ENCODE peak calls at places on chromosomes 11 and 22, in ten cellular contexts. L, W, B, U, R, D, N, P, M and K are unnamed samples.

GRCh38 chr22:38186429-38186828 is 4.8 kb upstream of the PLA2G6 start:
- DNase-seq in L (no peak), W (no peak), B (no peak), U (no peak), R (peak; percentile 21), D (no peak), N (no peak), P (no peak), M (no peak), K (no peak)

GRCh38 chr11:121244861-121245260 is 47.7 kb upstream of the SC5D start:
- DNase-seq in L (no peak), W (no peak), B (no peak), U (no peak), R (no peak), D (no peak), N (no peak), P (no peak), M (no peak), K (no peak)

GRCh38 chr22:43845981-43846380 is 16.3 kb downstream of the SULT4A1 start:
- DNase-seq in L (no peak), W (no peak), B (no peak), U (no peak), R (no peak), D (no peak), N (no peak), P (no peak), M (no peak), K (no peak)

GRCh38 chr11:93906486-93906885 is 56.1 kb upstream of the VSTM5 start:
- DNase-seq in L (no peak), W (no peak), B (no peak), U (no peak), R (no peak), D (no peak), N (no peak), P (no peak), M (no peak), K (no peak)

GRCh38 chr11:74278721-74279148 is 32.7 kb downstream of the P4HA3 start:
- DNase-seq in L (no peak), W (no peak), B (peak; percentile 98), U (peak; percentile 19), R (no peak), D (no peak), N (no peak), P (no peak), M (no peak), K (peak; percentile 30)

GRCh38 chr22:35398574-35398973 is 1.4 kb upstream of the MCM5 start:
- DNase-seq in L (no peak), W (no peak), B (no peak), U (no peak), R (no peak), D (no peak), N (no peak), P (no peak), M (no peak), K (no peak)

GRCh38 chr11:64848779-64849599 is 4.5 kb upstream of the CDC42BPG start:
- DNase-seq in L (no peak), W (no peak), B (no peak), U (peak; percentile 27), R (peak; percentile 49), D (no peak), N (no peak), P (no peak), M (no peak), K (no peak)

GRCh38 chr22:40512426-40513136 is 123.9 kb downstream of the MRTFA start:
- DNase-seq in L (no peak), W (no peak), B (peak; percentile 93), U (peak; percentile 22), R (no peak), D (no peak), N (no peak), P (no peak), M (no peak), K (no peak)

GRCh38 chr22:38422615-38423511 is 32.1 kb downstream of the KCNJ4 start:
- DNase-seq in L (no peak), W (no peak), B (no peak), U (peak; percentile 55), R (no peak), D (no peak), N (no peak), P (peak; percentile 33), M (no peak), K (no peak)

GRCh38 chr11:36985562-36985961 is 387.5 kb upstream of the RAG2 start:
- DNase-seq in L (no peak), W (no peak), B (no peak), U (no peak), R (no peak), D (no peak), N (no peak), P (no peak), M (no peak), K (no peak)

GRCh38 chr11:73931039-73931645 is 19.7 kb upstream of the DNAJB13 start:
- DNase-seq in L (no peak), W (no peak), B (peak; percentile 54), U (peak; percentile 38), R (peak; percentile 21), D (peak; percentile 37), N (peak; percentile 69), P (peak; percentile 75), M (no peak), K (no peak)

GRCh38 chr11:72695354-72695753 is 21.1 kb upstream of the PDE2A start:
- DNase-seq in L (no peak), W (no peak), B (no peak), U (no peak), R (no peak), D (no peak), N (no peak), P (no peak), M (no peak), K (no peak)

GRCh38 chr11:102494216-102494615 is 36.3 kb downstream of the MMP7 start:
- DNase-seq in L (no peak), W (no peak), B (no peak), U (peak; percentile 76), R (no peak), D (no peak), N (no peak), P (peak; percentile 26), M (no peak), K (no peak)

GRCh38 chr11:59602432-59602831 is 13.1 kb downstream of the OSBP start:
- DNase-seq in L (no peak), W (no peak), B (no peak), U (no peak), R (no peak), D (no peak), N (no peak), P (no peak), M (no peak), K (no peak)

GRCh38 chr22:37843746-37844089 is 416 bp downstream of the ANKRD54 start:
- DNase-seq in L (no peak), W (peak; percentile 48), B (no peak), U (no peak), R (peak; percentile 40), D (no peak), N (peak; percentile 67), P (peak; percentile 51), M (no peak), K (no peak)

GRCh38 chr11:72394456-72394855 is 39.9 kb downstream of the CLPB start:
- DNase-seq in L (no peak), W (no peak), B (no peak), U (no peak), R (no peak), D (no peak), N (no peak), P (no peak), M (no peak), K (no peak)

GRCh38 chr22:42178910-42179495 is 48.4 kb upstream of the CYP2D6 start:
- DNase-seq in L (no peak), W (no peak), B (no peak), U (no peak), R (no peak), D (no peak), N (no peak), P (no peak), M (no peak), K (no peak)

GRCh38 chr11:795638-796564 is 2.2 kb downstream of the SLC25A22 start:
- DNase-seq in L (peak; percentile 99), W (peak; percentile 75), B (peak; percentile 48), U (peak; percentile 80), R (peak; percentile 49), D (peak; percentile 85), N (no peak), P (peak; percentile 86), M (peak; percentile 94), K (peak; percentile 43)

GRCh38 chr11:60870276-60870675 is 2.9 kb downstream of the ZP1 start:
- DNase-seq in L (no peak), W (no peak), B (no peak), U (no peak), R (peak; percentile 1), D (no peak), N (no peak), P (no peak), M (peak; percentile 58), K (no peak)

GRCh38 chr11:38332046-38332445 is 1734.0 kb upstream of the RAG2 start:
- DNase-seq in L (no peak), W (no peak), B (no peak), U (no peak), R (no peak), D (no peak), N (no peak), P (no peak), M (no peak), K (no peak)

GRCh38 chr11:119671048-119671447 is 58.0 kb downstream of the NECTIN1 start:
- DNase-seq in L (no peak), W (no peak), B (peak; percentile 88), U (no peak), R (no peak), D (no peak), N (no peak), P (no peak), M (no peak), K (no peak)

GRCh38 chr11:102347526-102348331 is 715 bp downstream of the BIRC2 start:
- DNase-seq in L (no peak), W (peak; percentile 7), B (no peak), U (peak; percentile 36), R (no peak), D (peak; percentile 24), N (peak; percentile 21), P (peak; percentile 70), M (no peak), K (no peak)

GRCh38 chr11:104899226-104899625 is 966 bp upstream of the CASP12 start:
- DNase-seq in L (no peak), W (no peak), B (no peak), U (no peak), R (no peak), D (no peak), N (no peak), P (no peak), M (no peak), K (no peak)

GRCh38 chr11:65206441-65206841 is 24.7 kb downstream of the CAPN1 start:
- DNase-seq in L (no peak), W (no peak), B (no peak), U (no peak), R (no peak), D (no peak), N (no peak), P (no peak), M (peak; percentile 80), K (no peak)

GRCh38 chr11:118438314-118438931 is 2.1 kb downstream of the KMT2A start:
- DNase-seq in L (no peak), W (peak; percentile 45), B (peak; percentile 57), U (no peak), R (peak; percentile 13), D (peak; percentile 70), N (peak; percentile 54), P (peak; percentile 17), M (peak; percentile 87), K (no peak)

GRCh38 chr11:68665471-68665870 is 18.9 kb upstream of the GAL start:
- DNase-seq in L (no peak), W (no peak), B (no peak), U (no peak), R (no peak), D (no peak), N (no peak), P (no peak), M (no peak), K (no peak)

GRCh38 chr11:68471360-68472340 is 11.1 kb downstream of the PPP6R3 start:
- DNase-seq in L (no peak), W (no peak), B (no peak), U (no peak), R (no peak), D (peak; percentile 56), N (no peak), P (peak; percentile 25), M (no peak), K (no peak)

GRCh38 chr11:1064167-1064566 is 10.5 kb upstream of the MUC2 start:
- DNase-seq in L (no peak), W (no peak), B (no peak), U (peak; percentile 61), R (peak; percentile 25), D (no peak), N (no peak), P (no peak), M (no peak), K (no peak)